ENCODE peak calls at places on chromosomes 11 and 22, in nine cellular contexts. One of them, this sample, is unnamed.

GRCh38 chr11:2314525-2315394 is 12.9 kb downstream of the TSPAN32 start:
- DNase-seq in body of pancreas: peak; percentile 80
- DNase-seq in mucosa of gallbladder: peak; percentile 72
- DNase-seq in activated B cell treated with CpG ODN at 0.5 μM for 24 hours: no peak
- DNase-seq in activated CD4-positive, CD25-positive, alpha-beta regulatory T cell: no peak
- DNase-seq in brain microvascular endothelial cell: peak; percentile 19
- DNase-seq in activated CD8-positive, alpha-beta T cell treated with anti-CD3 and anti-CD28 coated beads, Interleukin-2, amount 10 ng/mL, durations not matched to agents 7 days and 5 days: no peak
- DNase-seq in naive thymus-derived CD8-positive, alpha-beta T cell: no peak
- DNase-seq in MCF 10A: no peak
- DNase-seq in this sample: peak; percentile 91

GRCh38 chr11:117993988-117994741 is 8.0 kb downstream of the IL10RA start:
- DNase-seq in brain microvascular endothelial cell: no peak
- DNase-seq in MCF 10A: no peak
- DNase-seq in body of pancreas: no peak
- DNase-seq in mucosa of gallbladder: no peak
- DNase-seq in naive thymus-derived CD8-positive, alpha-beta T cell: no peak
- DNase-seq in activated CD4-positive, CD25-positive, alpha-beta regulatory T cell: no peak
- DNase-seq in activated CD8-positive, alpha-beta T cell treated with anti-CD3 and anti-CD28 coated beads, Interleukin-2, amount 10 ng/mL, durations not matched to agents 7 days and 5 days: no peak
- DNase-seq in activated B cell treated with CpG ODN at 0.5 μM for 24 hours: no peak
- DNase-seq in this sample: no peak

GRCh38 chr11:11149671-11150459 is 203.2 kb downstream of the CSNK2A3 start:
- DNase-seq in brain microvascular endothelial cell: no peak
- DNase-seq in activated CD4-positive, CD25-positive, alpha-beta regulatory T cell: no peak
- DNase-seq in activated CD8-positive, alpha-beta T cell treated with anti-CD3 and anti-CD28 coated beads, Interleukin-2, amount 10 ng/mL, durations not matched to agents 7 days and 5 days: peak; percentile 67
- DNase-seq in activated B cell treated with CpG ODN at 0.5 μM for 24 hours: no peak
- DNase-seq in MCF 10A: no peak
- DNase-seq in body of pancreas: no peak
- DNase-seq in naive thymus-derived CD8-positive, alpha-beta T cell: peak; percentile 70
- DNase-seq in mucosa of gallbladder: no peak
- DNase-seq in this sample: no peak

GRCh38 chr11:120432056-120433018 is 79.2 kb upstream of the GRIK4 start:
- DNase-seq in MCF 10A: peak; percentile 96
- DNase-seq in activated B cell treated with CpG ODN at 0.5 μM for 24 hours: no peak
- DNase-seq in naive thymus-derived CD8-positive, alpha-beta T cell: no peak
- DNase-seq in mucosa of gallbladder: peak; percentile 64
- DNase-seq in activated CD8-positive, alpha-beta T cell treated with anti-CD3 and anti-CD28 coated beads, Interleukin-2, amount 10 ng/mL, durations not matched to agents 7 days and 5 days: no peak
- DNase-seq in activated CD4-positive, CD25-positive, alpha-beta regulatory T cell: no peak
- DNase-seq in brain microvascular endothelial cell: peak; percentile 99
- DNase-seq in body of pancreas: no peak
- DNase-seq in this sample: peak; percentile 91

GRCh38 chr11:130178441-130178971 is 18.9 kb downstream of the ST14 start:
- DNase-seq in mucosa of gallbladder: no peak
- DNase-seq in activated CD8-positive, alpha-beta T cell treated with anti-CD3 and anti-CD28 coated beads, Interleukin-2, amount 10 ng/mL, durations not matched to agents 7 days and 5 days: no peak
- DNase-seq in naive thymus-derived CD8-positive, alpha-beta T cell: no peak
- DNase-seq in activated B cell treated with CpG ODN at 0.5 μM for 24 hours: no peak
- DNase-seq in brain microvascular endothelial cell: no peak
- DNase-seq in body of pancreas: no peak
- DNase-seq in MCF 10A: peak; percentile 53
- DNase-seq in activated CD4-positive, CD25-positive, alpha-beta regulatory T cell: no peak
- DNase-seq in this sample: no peak

GRCh38 chr11:1450958-1451710 is 35.4 kb downstream of the MOB2 start:
- DNase-seq in mucosa of gallbladder: no peak
- DNase-seq in activated B cell treated with CpG ODN at 0.5 μM for 24 hours: no peak
- DNase-seq in activated CD4-positive, CD25-positive, alpha-beta regulatory T cell: no peak
- DNase-seq in body of pancreas: no peak
- DNase-seq in brain microvascular endothelial cell: no peak
- DNase-seq in naive thymus-derived CD8-positive, alpha-beta T cell: no peak
- DNase-seq in MCF 10A: no peak
- DNase-seq in activated CD8-positive, alpha-beta T cell treated with anti-CD3 and anti-CD28 coated beads, Interleukin-2, amount 10 ng/mL, durations not matched to agents 7 days and 5 days: peak; percentile 36
- DNase-seq in this sample: no peak

GRCh38 chr11:27291954-27292641 is 70.9 kb downstream of the CCDC34 start:
- DNase-seq in activated CD8-positive, alpha-beta T cell treated with anti-CD3 and anti-CD28 coated beads, Interleukin-2, amount 10 ng/mL, durations not matched to agents 7 days and 5 days: no peak
- DNase-seq in activated B cell treated with CpG ODN at 0.5 μM for 24 hours: no peak
- DNase-seq in body of pancreas: no peak
- DNase-seq in activated CD4-positive, CD25-positive, alpha-beta regulatory T cell: no peak
- DNase-seq in naive thymus-derived CD8-positive, alpha-beta T cell: no peak
- DNase-seq in mucosa of gallbladder: peak; percentile 48
- DNase-seq in MCF 10A: no peak
- DNase-seq in brain microvascular endothelial cell: no peak
- DNase-seq in this sample: no peak

GRCh38 chr11:111836162-111836561 is 35.2 kb downstream of the ALG9 start:
- DNase-seq in brain microvascular endothelial cell: no peak
- DNase-seq in naive thymus-derived CD8-positive, alpha-beta T cell: no peak
- DNase-seq in activated B cell treated with CpG ODN at 0.5 μM for 24 hours: no peak
- DNase-seq in MCF 10A: no peak
- DNase-seq in activated CD4-positive, CD25-positive, alpha-beta regulatory T cell: no peak
- DNase-seq in activated CD8-positive, alpha-beta T cell treated with anti-CD3 and anti-CD28 coated beads, Interleukin-2, amount 10 ng/mL, durations not matched to agents 7 days and 5 days: no peak
- DNase-seq in body of pancreas: no peak
- DNase-seq in mucosa of gallbladder: no peak
- DNase-seq in this sample: no peak

GRCh38 chr11:57823859-57824258 is 62.3 kb downstream of the CTNND1 start:
- DNase-seq in MCF 10A: no peak
- DNase-seq in mucosa of gallbladder: no peak
- DNase-seq in brain microvascular endothelial cell: no peak
- DNase-seq in body of pancreas: no peak
- DNase-seq in activated CD8-positive, alpha-beta T cell treated with anti-CD3 and anti-CD28 coated beads, Interleukin-2, amount 10 ng/mL, durations not matched to agents 7 days and 5 days: no peak
- DNase-seq in activated CD4-positive, CD25-positive, alpha-beta regulatory T cell: no peak
- DNase-seq in activated B cell treated with CpG ODN at 0.5 μM for 24 hours: no peak
- DNase-seq in naive thymus-derived CD8-positive, alpha-beta T cell: no peak
- DNase-seq in this sample: no peak

GRCh38 chr11:46389450-46390330 is 1.9 kb downstream of the CHRM4 start:
- DNase-seq in activated CD8-positive, alpha-beta T cell treated with anti-CD3 and anti-CD28 coated beads, Interleukin-2, amount 10 ng/mL, durations not matched to agents 7 days and 5 days: peak; percentile 63
- DNase-seq in MCF 10A: peak; percentile 70
- DNase-seq in brain microvascular endothelial cell: peak; percentile 46
- DNase-seq in activated CD4-positive, CD25-positive, alpha-beta regulatory T cell: no peak
- DNase-seq in naive thymus-derived CD8-positive, alpha-beta T cell: no peak
- DNase-seq in activated B cell treated with CpG ODN at 0.5 μM for 24 hours: peak; percentile 42
- DNase-seq in body of pancreas: peak; percentile 74
- DNase-seq in mucosa of gallbladder: peak; percentile 58
- DNase-seq in this sample: peak; percentile 85

GRCh38 chr11:21811572-21811971 is 381.3 kb upstream of the ANO5 start:
- DNase-seq in brain microvascular endothelial cell: no peak
- DNase-seq in mucosa of gallbladder: no peak
- DNase-seq in activated CD8-positive, alpha-beta T cell treated with anti-CD3 and anti-CD28 coated beads, Interleukin-2, amount 10 ng/mL, durations not matched to agents 7 days and 5 days: no peak
- DNase-seq in naive thymus-derived CD8-positive, alpha-beta T cell: no peak
- DNase-seq in body of pancreas: no peak
- DNase-seq in activated B cell treated with CpG ODN at 0.5 μM for 24 hours: no peak
- DNase-seq in MCF 10A: no peak
- DNase-seq in activated CD4-positive, CD25-positive, alpha-beta regulatory T cell: no peak
- DNase-seq in this sample: no peak

GRCh38 chr11:26801601-26802000 is 79.7 kb upstream of the SLC5A12 start:
- DNase-seq in mucosa of gallbladder: no peak
- DNase-seq in activated B cell treated with CpG ODN at 0.5 μM for 24 hours: no peak
- DNase-seq in activated CD8-positive, alpha-beta T cell treated with anti-CD3 and anti-CD28 coated beads, Interleukin-2, amount 10 ng/mL, durations not matched to agents 7 days and 5 days: no peak
- DNase-seq in brain microvascular endothelial cell: no peak
- DNase-seq in activated CD4-positive, CD25-positive, alpha-beta regulatory T cell: no peak
- DNase-seq in body of pancreas: no peak
- DNase-seq in naive thymus-derived CD8-positive, alpha-beta T cell: no peak
- DNase-seq in MCF 10A: no peak
- DNase-seq in this sample: no peak

GRCh38 chr11:69534166-69534530 is 52.7 kb downstream of the LINC01488 start:
- DNase-seq in naive thymus-derived CD8-positive, alpha-beta T cell: no peak
- DNase-seq in brain microvascular endothelial cell: no peak
- DNase-seq in body of pancreas: no peak
- DNase-seq in MCF 10A: no peak
- DNase-seq in activated B cell treated with CpG ODN at 0.5 μM for 24 hours: no peak
- DNase-seq in mucosa of gallbladder: no peak
- DNase-seq in activated CD8-positive, alpha-beta T cell treated with anti-CD3 and anti-CD28 coated beads, Interleukin-2, amount 10 ng/mL, durations not matched to agents 7 days and 5 days: no peak
- DNase-seq in activated CD4-positive, CD25-positive, alpha-beta regulatory T cell: no peak
- DNase-seq in this sample: no peak

GRCh38 chr11:44774736-44775135 is 48.0 kb downstream of the TSPAN18 start:
- DNase-seq in brain microvascular endothelial cell: no peak
- DNase-seq in body of pancreas: no peak
- DNase-seq in activated CD8-positive, alpha-beta T cell treated with anti-CD3 and anti-CD28 coated beads, Interleukin-2, amount 10 ng/mL, durations not matched to agents 7 days and 5 days: no peak
- DNase-seq in activated CD4-positive, CD25-positive, alpha-beta regulatory T cell: no peak
- DNase-seq in naive thymus-derived CD8-positive, alpha-beta T cell: no peak
- DNase-seq in MCF 10A: no peak
- DNase-seq in mucosa of gallbladder: no peak
- DNase-seq in activated B cell treated with CpG ODN at 0.5 μM for 24 hours: no peak
- DNase-seq in this sample: no peak

GRCh38 chr11:69122337-69122641 is 33.4 kb upstream of the SMIM38 start:
- DNase-seq in activated CD4-positive, CD25-positive, alpha-beta regulatory T cell: no peak
- DNase-seq in activated B cell treated with CpG ODN at 0.5 μM for 24 hours: no peak
- DNase-seq in MCF 10A: no peak
- DNase-seq in body of pancreas: no peak
- DNase-seq in brain microvascular endothelial cell: no peak
- DNase-seq in mucosa of gallbladder: no peak
- DNase-seq in activated CD8-positive, alpha-beta T cell treated with anti-CD3 and anti-CD28 coated beads, Interleukin-2, amount 10 ng/mL, durations not matched to agents 7 days and 5 days: no peak
- DNase-seq in naive thymus-derived CD8-positive, alpha-beta T cell: no peak
- DNase-seq in this sample: no peak

GRCh38 chr11:12258451-12258850 is 118.9 kb upstream of the PARVA start:
- DNase-seq in activated B cell treated with CpG ODN at 0.5 μM for 24 hours: no peak
- DNase-seq in naive thymus-derived CD8-positive, alpha-beta T cell: no peak
- DNase-seq in MCF 10A: no peak
- DNase-seq in body of pancreas: no peak
- DNase-seq in mucosa of gallbladder: no peak
- DNase-seq in activated CD8-positive, alpha-beta T cell treated with anti-CD3 and anti-CD28 coated beads, Interleukin-2, amount 10 ng/mL, durations not matched to agents 7 days and 5 days: no peak
- DNase-seq in brain microvascular endothelial cell: peak; percentile 68
- DNase-seq in activated CD4-positive, CD25-positive, alpha-beta regulatory T cell: no peak
- DNase-seq in this sample: peak; percentile 56

GRCh38 chr11:134578807-134579708 is 167.0 kb upstream of the B3GAT1 start:
- DNase-seq in MCF 10A: no peak
- DNase-seq in brain microvascular endothelial cell: no peak
- DNase-seq in activated CD8-positive, alpha-beta T cell treated with anti-CD3 and anti-CD28 coated beads, Interleukin-2, amount 10 ng/mL, durations not matched to agents 7 days and 5 days: no peak
- DNase-seq in naive thymus-derived CD8-positive, alpha-beta T cell: no peak
- DNase-seq in activated CD4-positive, CD25-positive, alpha-beta regulatory T cell: no peak
- DNase-seq in mucosa of gallbladder: no peak
- DNase-seq in activated B cell treated with CpG ODN at 0.5 μM for 24 hours: no peak
- DNase-seq in body of pancreas: no peak
- DNase-seq in this sample: no peak

GRCh38 chr11:100831929-100832480 is 144.9 kb downstream of the ARHGAP42 start:
- DNase-seq in naive thymus-derived CD8-positive, alpha-beta T cell: no peak
- DNase-seq in brain microvascular endothelial cell: peak; percentile 4
- DNase-seq in activated CD8-positive, alpha-beta T cell treated with anti-CD3 and anti-CD28 coated beads, Interleukin-2, amount 10 ng/mL, durations not matched to agents 7 days and 5 days: no peak
- DNase-seq in mucosa of gallbladder: no peak
- DNase-seq in MCF 10A: peak; percentile 31
- DNase-seq in activated B cell treated with CpG ODN at 0.5 μM for 24 hours: no peak
- DNase-seq in activated CD4-positive, CD25-positive, alpha-beta regulatory T cell: no peak
- DNase-seq in body of pancreas: no peak
- DNase-seq in this sample: peak; percentile 15

GRCh38 chr11:116696381-116696941 is 76.3 kb downstream of the BUD13 start:
- DNase-seq in activated CD8-positive, alpha-beta T cell treated with anti-CD3 and anti-CD28 coated beads, Interleukin-2, amount 10 ng/mL, durations not matched to agents 7 days and 5 days: no peak
- DNase-seq in activated CD4-positive, CD25-positive, alpha-beta regulatory T cell: no peak
- DNase-seq in body of pancreas: no peak
- DNase-seq in naive thymus-derived CD8-positive, alpha-beta T cell: no peak
- DNase-seq in MCF 10A: peak; percentile 34
- DNase-seq in mucosa of gallbladder: no peak
- DNase-seq in activated B cell treated with CpG ODN at 0.5 μM for 24 hours: no peak
- DNase-seq in brain microvascular endothelial cell: no peak
- DNase-seq in this sample: peak; percentile 30

GRCh38 chr11:2653930-2654739 is 45.7 kb downstream of the KCNQ1OT1 start:
- DNase-seq in body of pancreas: no peak
- DNase-seq in mucosa of gallbladder: no peak
- DNase-seq in naive thymus-derived CD8-positive, alpha-beta T cell: no peak
- DNase-seq in brain microvascular endothelial cell: no peak
- DNase-seq in activated B cell treated with CpG ODN at 0.5 μM for 24 hours: no peak
- DNase-seq in activated CD4-positive, CD25-positive, alpha-beta regulatory T cell: no peak
- DNase-seq in activated CD8-positive, alpha-beta T cell treated with anti-CD3 and anti-CD28 coated beads, Interleukin-2, amount 10 ng/mL, durations not matched to agents 7 days and 5 days: no peak
- DNase-seq in MCF 10A: no peak
- DNase-seq in this sample: peak; percentile 0

GRCh38 chr22:19902245-19902699 is 39.3 kb upstream of the COMT start:
- DNase-seq in activated CD4-positive, CD25-positive, alpha-beta regulatory T cell: no peak
- DNase-seq in body of pancreas: no peak
- DNase-seq in mucosa of gallbladder: no peak
- DNase-seq in brain microvascular endothelial cell: no peak
- DNase-seq in activated B cell treated with CpG ODN at 0.5 μM for 24 hours: no peak
- DNase-seq in MCF 10A: no peak
- DNase-seq in naive thymus-derived CD8-positive, alpha-beta T cell: no peak
- DNase-seq in activated CD8-positive, alpha-beta T cell treated with anti-CD3 and anti-CD28 coated beads, Interleukin-2, amount 10 ng/mL, durations not matched to agents 7 days and 5 days: no peak
- DNase-seq in this sample: no peak

GRCh38 chr11:61911124-61911700 is 6.2 kb downstream of the RAB3IL1 start:
- DNase-seq in body of pancreas: peak; percentile 9
- DNase-seq in MCF 10A: no peak
- DNase-seq in activated B cell treated with CpG ODN at 0.5 μM for 24 hours: no peak
- DNase-seq in mucosa of gallbladder: no peak
- DNase-seq in activated CD8-positive, alpha-beta T cell treated with anti-CD3 and anti-CD28 coated beads, Interleukin-2, amount 10 ng/mL, durations not matched to agents 7 days and 5 days: no peak
- DNase-seq in activated CD4-positive, CD25-positive, alpha-beta regulatory T cell: no peak
- DNase-seq in naive thymus-derived CD8-positive, alpha-beta T cell: no peak
- DNase-seq in brain microvascular endothelial cell: no peak
- DNase-seq in this sample: no peak

GRCh38 chr11:107293677-107294344 is 163.8 kb downstream of the CWF19L2 start:
- DNase-seq in MCF 10A: no peak
- DNase-seq in activated CD4-positive, CD25-positive, alpha-beta regulatory T cell: no peak
- DNase-seq in activated CD8-positive, alpha-beta T cell treated with anti-CD3 and anti-CD28 coated beads, Interleukin-2, amount 10 ng/mL, durations not matched to agents 7 days and 5 days: no peak
- DNase-seq in activated B cell treated with CpG ODN at 0.5 μM for 24 hours: no peak
- DNase-seq in body of pancreas: no peak
- DNase-seq in brain microvascular endothelial cell: peak; percentile 5
- DNase-seq in naive thymus-derived CD8-positive, alpha-beta T cell: no peak
- DNase-seq in mucosa of gallbladder: no peak
- DNase-seq in this sample: no peak

GRCh38 chr11:101127348-101127698 is 2.3 kb downstream of the PGR start:
- DNase-seq in activated CD4-positive, CD25-positive, alpha-beta regulatory T cell: no peak
- DNase-seq in mucosa of gallbladder: no peak
- DNase-seq in activated B cell treated with CpG ODN at 0.5 μM for 24 hours: no peak
- DNase-seq in naive thymus-derived CD8-positive, alpha-beta T cell: no peak
- DNase-seq in body of pancreas: peak; percentile 11
- DNase-seq in brain microvascular endothelial cell: no peak
- DNase-seq in MCF 10A: no peak
- DNase-seq in activated CD8-positive, alpha-beta T cell treated with anti-CD3 and anti-CD28 coated beads, Interleukin-2, amount 10 ng/mL, durations not matched to agents 7 days and 5 days: no peak
- DNase-seq in this sample: no peak

GRCh38 chr22:43946391-43946680 is 8.9 kb upstream of the SAMM50 start:
- DNase-seq in activated B cell treated with CpG ODN at 0.5 μM for 24 hours: no peak
- DNase-seq in body of pancreas: no peak
- DNase-seq in naive thymus-derived CD8-positive, alpha-beta T cell: no peak
- DNase-seq in MCF 10A: no peak
- DNase-seq in activated CD4-positive, CD25-positive, alpha-beta regulatory T cell: no peak
- DNase-seq in activated CD8-positive, alpha-beta T cell treated with anti-CD3 and anti-CD28 coated beads, Interleukin-2, amount 10 ng/mL, durations not matched to agents 7 days and 5 days: peak; percentile 23
- DNase-seq in mucosa of gallbladder: no peak
- DNase-seq in brain microvascular endothelial cell: no peak
- DNase-seq in this sample: no peak

GRCh38 chr11:47766363-47767227 is 546 bp downstream of the FNBP4 start:
- DNase-seq in MCF 10A: peak; percentile 62
- DNase-seq in body of pancreas: peak; percentile 70
- DNase-seq in brain microvascular endothelial cell: peak; percentile 48
- DNase-seq in activated B cell treated with CpG ODN at 0.5 μM for 24 hours: peak; percentile 63
- DNase-seq in activated CD8-positive, alpha-beta T cell treated with anti-CD3 and anti-CD28 coated beads, Interleukin-2, amount 10 ng/mL, durations not matched to agents 7 days and 5 days: peak; percentile 85
- DNase-seq in activated CD4-positive, CD25-positive, alpha-beta regulatory T cell: peak; percentile 51
- DNase-seq in naive thymus-derived CD8-positive, alpha-beta T cell: peak; percentile 77
- DNase-seq in mucosa of gallbladder: peak; percentile 78
- DNase-seq in this sample: peak; percentile 38

GRCh38 chr11:131916633-131917032 is 546.2 kb downstream of the NTM start:
- DNase-seq in naive thymus-derived CD8-positive, alpha-beta T cell: no peak
- DNase-seq in activated CD8-positive, alpha-beta T cell treated with anti-CD3 and anti-CD28 coated beads, Interleukin-2, amount 10 ng/mL, durations not matched to agents 7 days and 5 days: no peak
- DNase-seq in mucosa of gallbladder: no peak
- DNase-seq in brain microvascular endothelial cell: no peak
- DNase-seq in activated B cell treated with CpG ODN at 0.5 μM for 24 hours: no peak
- DNase-seq in body of pancreas: no peak
- DNase-seq in activated CD4-positive, CD25-positive, alpha-beta regulatory T cell: no peak
- DNase-seq in MCF 10A: no peak
- DNase-seq in this sample: no peak

GRCh38 chr11:11424696-11425095 is 71.6 kb upstream of the CSNK2A3 start:
- DNase-seq in brain microvascular endothelial cell: no peak
- DNase-seq in mucosa of gallbladder: no peak
- DNase-seq in body of pancreas: no peak
- DNase-seq in naive thymus-derived CD8-positive, alpha-beta T cell: no peak
- DNase-seq in activated CD8-positive, alpha-beta T cell treated with anti-CD3 and anti-CD28 coated beads, Interleukin-2, amount 10 ng/mL, durations not matched to agents 7 days and 5 days: no peak
- DNase-seq in activated B cell treated with CpG ODN at 0.5 μM for 24 hours: no peak
- DNase-seq in activated CD4-positive, CD25-positive, alpha-beta regulatory T cell: no peak
- DNase-seq in MCF 10A: no peak
- DNase-seq in this sample: no peak

GRCh38 chr11:80521592-80521991 is 1080.8 kb upstream of the TENM4 start:
- DNase-seq in activated CD8-positive, alpha-beta T cell treated with anti-CD3 and anti-CD28 coated beads, Interleukin-2, amount 10 ng/mL, durations not matched to agents 7 days and 5 days: no peak
- DNase-seq in body of pancreas: no peak
- DNase-seq in brain microvascular endothelial cell: no peak
- DNase-seq in activated CD4-positive, CD25-positive, alpha-beta regulatory T cell: no peak
- DNase-seq in naive thymus-derived CD8-positive, alpha-beta T cell: no peak
- DNase-seq in MCF 10A: no peak
- DNase-seq in activated B cell treated with CpG ODN at 0.5 μM for 24 hours: no peak
- DNase-seq in mucosa of gallbladder: peak; percentile 14
- DNase-seq in this sample: no peak

GRCh38 chr11:110249066-110249465 is 47.3 kb downstream of the RDX start:
- DNase-seq in activated CD4-positive, CD25-positive, alpha-beta regulatory T cell: no peak
- DNase-seq in activated B cell treated with CpG ODN at 0.5 μM for 24 hours: no peak
- DNase-seq in body of pancreas: no peak
- DNase-seq in naive thymus-derived CD8-positive, alpha-beta T cell: no peak
- DNase-seq in mucosa of gallbladder: no peak
- DNase-seq in activated CD8-positive, alpha-beta T cell treated with anti-CD3 and anti-CD28 coated beads, Interleukin-2, amount 10 ng/mL, durations not matched to agents 7 days and 5 days: no peak
- DNase-seq in MCF 10A: peak; percentile 6
- DNase-seq in brain microvascular endothelial cell: no peak
- DNase-seq in this sample: no peak

GRCh38 chr22:26656896-26657851 is at the start of gene MIAT:
- DNase-seq in MCF 10A: no peak
- DNase-seq in body of pancreas: no peak
- DNase-seq in activated CD4-positive, CD25-positive, alpha-beta regulatory T cell: peak; percentile 55
- DNase-seq in activated B cell treated with CpG ODN at 0.5 μM for 24 hours: peak; percentile 35
- DNase-seq in naive thymus-derived CD8-positive, alpha-beta T cell: peak; percentile 56
- DNase-seq in brain microvascular endothelial cell: peak; percentile 16
- DNase-seq in activated CD8-positive, alpha-beta T cell treated with anti-CD3 and anti-CD28 coated beads, Interleukin-2, amount 10 ng/mL, durations not matched to agents 7 days and 5 days: peak; percentile 87
- DNase-seq in mucosa of gallbladder: no peak
- DNase-seq in this sample: peak; percentile 47